ENCODE peak calls at places on chromosomes 5 and 9, in four cellular contexts. One of them, this sample, is unnamed.

GRCh38 chr9:29657821-29658220 is 2084.5 kb upstream of the C9orf72 start:
- DNase-seq in SK-N-SH: no peak
- DNase-seq in GM23248: no peak
- DNase-seq in HCT116: no peak
- DNase-seq in this sample: no peak

GRCh38 chr5:154465169-154465568 is 12.9 kb downstream of the HAND1 start:
- DNase-seq in SK-N-SH: no peak
- DNase-seq in GM23248: peak; percentile 79
- DNase-seq in HCT116: peak; percentile 23
- DNase-seq in this sample: no peak

GRCh38 chr9:32589083-32589713 is 16.2 kb upstream of the NDUFB6 start:
- DNase-seq in SK-N-SH: peak; percentile 58
- DNase-seq in GM23248: peak; percentile 71
- DNase-seq in HCT116: peak; percentile 38
- DNase-seq in this sample: peak; percentile 57

GRCh38 chr9:88776717-88777497 is 214.4 kb upstream of the S1PR3 start:
- DNase-seq in SK-N-SH: no peak
- DNase-seq in GM23248: peak; percentile 88
- DNase-seq in HCT116: no peak
- DNase-seq in this sample: no peak

GRCh38 chr5:120465281-120465961 is 1.3 kb downstream of the PRR16 start:
- DNase-seq in SK-N-SH: peak; percentile 73
- DNase-seq in GM23248: peak; percentile 87
- DNase-seq in HCT116: no peak
- DNase-seq in this sample: peak; percentile 77

GRCh38 chr5:57681942-57682341 is 199.3 kb upstream of the ACTBL2 start:
- DNase-seq in SK-N-SH: no peak
- DNase-seq in GM23248: no peak
- DNase-seq in HCT116: no peak
- DNase-seq in this sample: no peak

GRCh38 chr5:24630925-24631324 is 13.9 kb downstream of the CDH10 start:
- DNase-seq in SK-N-SH: no peak
- DNase-seq in GM23248: no peak
- DNase-seq in HCT116: no peak
- DNase-seq in this sample: no peak

GRCh38 chr5:141373673-141374317 is at the start of gene PCDHGA6:
- DNase-seq in SK-N-SH: no peak
- DNase-seq in GM23248: peak; percentile 64
- DNase-seq in HCT116: no peak
- DNase-seq in this sample: peak; percentile 44

GRCh38 chr5:83474986-83475385 is 3.4 kb downstream of the VCAN start:
- DNase-seq in SK-N-SH: no peak
- DNase-seq in GM23248: no peak
- DNase-seq in HCT116: no peak
- DNase-seq in this sample: peak; percentile 56

GRCh38 chr9:120985759-120986353 is 59.3 kb upstream of the TRAF1 start:
- DNase-seq in SK-N-SH: peak; percentile 59
- DNase-seq in GM23248: peak; percentile 76
- DNase-seq in HCT116: peak; percentile 50
- DNase-seq in this sample: peak; percentile 75

GRCh38 chr5:90191352-90192045 is 218.1 kb downstream of the CETN3 start:
- DNase-seq in SK-N-SH: peak; percentile 22
- DNase-seq in GM23248: no peak
- DNase-seq in HCT116: no peak
- DNase-seq in this sample: no peak

GRCh38 chr9:107721705-107722245 is 232.2 kb upstream of the KLF4 start:
- DNase-seq in SK-N-SH: no peak
- DNase-seq in GM23248: no peak
- DNase-seq in HCT116: no peak
- DNase-seq in this sample: no peak

GRCh38 chr9:133951265-133951664 is 40.9 kb downstream of the VAV2 start:
- DNase-seq in SK-N-SH: no peak
- DNase-seq in GM23248: no peak
- DNase-seq in HCT116: no peak
- DNase-seq in this sample: no peak

GRCh38 chr9:86943223-86943870 is 4.0 kb downstream of the GAS1 start:
- DNase-seq in SK-N-SH: no peak
- DNase-seq in GM23248: peak; percentile 21
- DNase-seq in HCT116: no peak
- DNase-seq in this sample: peak; percentile 16

GRCh38 chr9:19379697-19380046 is 364 bp downstream of the RPS6 start:
- DNase-seq in SK-N-SH: peak; percentile 54
- DNase-seq in GM23248: peak; percentile 69
- DNase-seq in HCT116: no peak
- DNase-seq in this sample: peak; percentile 35

GRCh38 chr9:4662108-4662988 is at the start of gene PLPP6:
- DNase-seq in SK-N-SH: peak; percentile 92
- DNase-seq in GM23248: peak; percentile 94
- DNase-seq in HCT116: peak; percentile 80
- DNase-seq in this sample: peak; percentile 98

GRCh38 chr5:132471944-132472343 is 18.6 kb downstream of the IRF1 start:
- DNase-seq in SK-N-SH: no peak
- DNase-seq in GM23248: no peak
- DNase-seq in HCT116: no peak
- DNase-seq in this sample: no peak

GRCh38 chr5:93246093-93246855 is 334.7 kb downstream of the NR2F1-AS1 start:
- DNase-seq in SK-N-SH: no peak
- DNase-seq in GM23248: peak; percentile 1
- DNase-seq in HCT116: no peak
- DNase-seq in this sample: peak; percentile 34

GRCh38 chr5:149363936-149364335 is 6.1 kb downstream of the PCYOX1L start:
- DNase-seq in SK-N-SH: no peak
- DNase-seq in GM23248: no peak
- DNase-seq in HCT116: no peak
- DNase-seq in this sample: no peak

GRCh38 chr9:37617837-37618236 is 25.4 kb upstream of the TOMM5 start:
- DNase-seq in SK-N-SH: no peak
- DNase-seq in GM23248: peak; percentile 80
- DNase-seq in HCT116: no peak
- DNase-seq in this sample: peak; percentile 17

GRCh38 chr5:150339841-150340240 is 17.7 kb upstream of the TCOF1 start:
- DNase-seq in SK-N-SH: no peak
- DNase-seq in GM23248: no peak
- DNase-seq in HCT116: no peak
- DNase-seq in this sample: no peak

GRCh38 chr9:135971892-135972291 is 10.7 kb upstream of the UBAC1 start:
- DNase-seq in SK-N-SH: no peak
- DNase-seq in GM23248: no peak
- DNase-seq in HCT116: peak; percentile 67
- DNase-seq in this sample: peak; percentile 96

GRCh38 chr5:41128291-41128690 is 57.1 kb upstream of the MROH2B start:
- DNase-seq in SK-N-SH: no peak
- DNase-seq in GM23248: no peak
- DNase-seq in HCT116: no peak
- DNase-seq in this sample: no peak

GRCh38 chr9:72292874-72293607 is 72.0 kb downstream of the ZFAND5 start:
- DNase-seq in SK-N-SH: no peak
- DNase-seq in GM23248: peak; percentile 62
- DNase-seq in HCT116: no peak
- DNase-seq in this sample: no peak

GRCh38 chr9:131517761-131518190 is 13.3 kb downstream of the UCK1 start:
- DNase-seq in SK-N-SH: no peak
- DNase-seq in GM23248: no peak
- DNase-seq in HCT116: no peak
- DNase-seq in this sample: no peak

GRCh38 chr5:104800440-104801048 is 1238.0 kb upstream of the NUDT12 start:
- DNase-seq in SK-N-SH: no peak
- DNase-seq in GM23248: no peak
- DNase-seq in HCT116: peak; percentile 3
- DNase-seq in this sample: peak; percentile 58

GRCh38 chr9:2568689-2569088 is 52.9 kb upstream of the VLDLR start:
- DNase-seq in SK-N-SH: no peak
- DNase-seq in GM23248: no peak
- DNase-seq in HCT116: no peak
- DNase-seq in this sample: no peak

GRCh38 chr5:60287174-60287771 is 393.7 kb upstream of the PDE4D start:
- DNase-seq in SK-N-SH: peak; percentile 46
- DNase-seq in GM23248: peak; percentile 52
- DNase-seq in HCT116: peak; percentile 75
- DNase-seq in this sample: peak; percentile 95

GRCh38 chr5:102666164-102666951 is 88.7 kb upstream of the PAM start:
- DNase-seq in SK-N-SH: peak; percentile 52
- DNase-seq in GM23248: peak; percentile 33
- DNase-seq in HCT116: no peak
- DNase-seq in this sample: peak; percentile 41

GRCh38 chr9:129551393-129551973 is 69.4 kb downstream of the C9orf50 start:
- DNase-seq in SK-N-SH: no peak
- DNase-seq in GM23248: no peak
- DNase-seq in HCT116: no peak
- DNase-seq in this sample: no peak

GRCh38 chr5:98975682-98976407 is 47.0 kb upstream of the CHD1 start:
- DNase-seq in SK-N-SH: no peak
- DNase-seq in GM23248: no peak
- DNase-seq in HCT116: no peak
- DNase-seq in this sample: no peak

GRCh38 chr9:22446589-22446949 is at the start of gene DMRTA1:
- DNase-seq in SK-N-SH: peak; percentile 42
- DNase-seq in GM23248: peak; percentile 76
- DNase-seq in HCT116: no peak
- DNase-seq in this sample: peak; percentile 90

DNA sequence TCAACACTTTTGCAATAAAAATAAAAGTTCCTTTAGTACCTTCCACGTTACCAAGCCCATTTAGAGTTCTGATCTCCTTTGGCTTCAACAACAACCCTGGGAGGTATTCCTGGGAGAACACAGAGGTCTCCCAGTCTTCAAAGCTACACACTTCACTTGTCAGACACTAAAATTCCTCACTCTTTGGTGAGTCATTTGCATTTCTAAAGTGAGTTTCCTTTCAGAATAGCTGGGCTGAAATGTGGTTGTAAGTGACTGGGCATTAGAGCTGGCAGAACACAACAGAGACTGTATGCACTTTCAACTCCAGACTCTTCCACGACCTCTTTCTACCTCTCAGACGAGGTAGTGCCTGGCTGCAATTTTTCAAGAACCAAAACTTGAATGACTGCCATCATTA is 11.5 kb upstream of the F2RL1 start:
- DNase-seq in SK-N-SH: no peak
- DNase-seq in GM23248: peak; percentile 88
- DNase-seq in HCT116: no peak
- DNase-seq in this sample: peak; percentile 84
- TF ChIP-seq EZH2phosphoT487 in SK-N-SH: no peak
- TF ChIP-seq EZH2phosphoT487 in GM23248: no peak
- TF ChIP-seq EZH2phosphoT487 in HCT116: no peak
- TF ChIP-seq EZH2phosphoT487 in this sample: no peak

DNA sequence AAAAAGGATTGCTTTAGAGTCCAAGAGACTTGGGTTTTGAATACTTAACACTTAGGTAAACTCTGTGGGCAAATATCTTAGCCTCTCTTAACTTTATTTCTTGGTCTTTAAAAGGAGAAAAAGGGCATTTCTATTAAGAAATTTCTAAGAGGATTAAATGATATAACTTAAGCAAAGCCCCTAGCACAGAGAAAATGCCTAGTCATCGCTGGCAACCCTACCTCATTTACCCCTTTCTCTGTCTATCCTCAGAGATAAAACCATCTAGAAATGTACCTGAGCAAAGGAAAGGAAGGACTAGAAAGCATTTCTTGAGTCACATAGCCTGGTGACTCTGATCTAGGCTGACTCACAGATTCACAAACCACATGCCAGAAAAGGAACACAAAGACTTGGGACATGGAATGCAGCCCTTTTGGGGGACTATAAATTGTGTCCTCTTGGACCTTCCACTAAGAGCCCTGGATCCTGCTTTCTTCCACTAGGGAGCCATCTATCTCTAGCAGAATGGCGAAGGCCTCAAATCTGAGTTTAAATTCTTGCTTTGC is 120.6 kb downstream of the FOXD1 start:
- DNase-seq in SK-N-SH: no peak
- DNase-seq in GM23248: peak; percentile 73
- DNase-seq in HCT116: peak; percentile 56
- DNase-seq in this sample: no peak
- TF ChIP-seq EZH2phosphoT487 in SK-N-SH: no peak
- TF ChIP-seq EZH2phosphoT487 in GM23248: no peak
- TF ChIP-seq EZH2phosphoT487 in HCT116: no peak
- TF ChIP-seq EZH2phosphoT487 in this sample: no peak

DNA sequence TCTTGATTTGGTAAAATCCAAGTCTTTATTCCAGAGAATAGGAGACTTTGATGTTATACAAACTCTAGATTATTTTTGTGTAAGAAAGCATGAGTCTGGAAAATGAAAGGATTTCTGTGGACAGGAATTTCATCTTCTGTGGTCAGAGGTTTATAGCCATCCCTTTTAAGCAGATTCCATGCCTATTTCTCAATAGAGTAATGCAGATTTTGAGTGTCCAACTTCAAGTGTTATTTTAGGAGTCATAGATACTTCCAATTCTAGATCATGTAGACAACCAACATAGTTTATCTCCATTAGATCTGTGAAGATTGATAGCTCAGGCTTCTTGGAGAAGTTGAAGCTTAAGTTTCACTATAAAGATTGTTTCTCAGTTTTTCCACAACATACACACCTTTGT is 379.7 kb downstream of the PSAT1 start:
- DNase-seq in SK-N-SH: no peak
- DNase-seq in GM23248: peak; percentile 72
- DNase-seq in HCT116: no peak
- DNase-seq in this sample: no peak
- TF ChIP-seq EZH2phosphoT487 in SK-N-SH: no peak
- TF ChIP-seq EZH2phosphoT487 in GM23248: peak; percentile 56
- TF ChIP-seq EZH2phosphoT487 in HCT116: no peak
- TF ChIP-seq EZH2phosphoT487 in this sample: no peak

DNA sequence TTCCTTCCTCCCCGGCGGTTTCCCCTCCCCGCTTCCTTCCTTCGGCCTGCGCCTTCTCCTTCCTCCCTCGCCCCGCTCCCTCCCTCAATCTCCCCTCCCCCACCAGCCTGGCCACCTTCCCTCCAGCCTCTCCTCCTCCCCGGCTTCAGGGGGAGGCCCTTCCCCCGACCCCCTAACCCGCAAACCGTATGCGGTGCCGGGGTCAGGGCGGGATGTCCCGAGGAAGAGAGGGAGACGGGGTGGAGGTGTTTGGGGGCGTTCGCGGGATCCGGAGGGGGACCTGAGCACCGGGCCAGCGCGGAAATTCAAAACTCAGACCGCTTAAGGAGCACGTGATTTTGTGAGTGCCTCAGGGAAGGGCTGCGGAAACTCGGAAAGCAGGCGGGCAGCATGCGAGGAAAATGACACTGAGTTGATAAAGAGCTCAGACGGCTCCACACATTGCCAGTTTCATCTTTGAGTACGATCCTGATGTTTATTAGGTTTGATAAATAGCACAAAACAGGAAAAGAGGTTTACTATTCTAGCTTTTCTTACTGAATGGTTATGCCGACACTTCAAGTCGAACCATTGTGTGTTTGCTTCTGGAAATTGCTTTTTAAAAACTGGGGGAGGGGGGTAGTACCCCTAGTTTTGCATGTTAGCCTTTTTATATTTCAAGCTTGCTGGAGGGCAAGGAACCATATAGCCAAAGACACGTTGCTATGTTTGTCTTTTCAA is 5.4 kb downstream of the PTCH1 start:
- DNase-seq in SK-N-SH: no peak
- DNase-seq in GM23248: peak; percentile 81
- DNase-seq in HCT116: no peak
- DNase-seq in this sample: peak; percentile 90
- TF ChIP-seq EZH2phosphoT487 in SK-N-SH: no peak
- TF ChIP-seq EZH2phosphoT487 in GM23248: no peak
- TF ChIP-seq EZH2phosphoT487 in HCT116: no peak
- TF ChIP-seq EZH2phosphoT487 in this sample: no peak